ENCODE peak calls at places on chromosomes 16 and 17, in five cellular contexts. I is sigmoid colon, L is ovary, V is stomach, T is A549. Y is an unnamed sample.

GRCh38 chr17:19714542-19715411 is 1.6 kb downstream of the SLC47A2 start:
- DNase-seq in L (peak), T (no peak), V (no peak), I (peak), Y (no peak)

GRCh38 chr17:73064084-73064938 is 28.2 kb downstream of the SLC39A11 start:
- DNase-seq in V (peak), I (no peak), L (no peak), T (no peak), Y (no peak)

GRCh38 chr16:31464348-31464769 is 5.1 kb downstream of the ARMC5 start:
- DNase-seq in I (no peak), T (no peak), V (no peak), L (no peak), Y (no peak)

GRCh38 chr17:27430882-27431491 is 25.3 kb upstream of the KSR1 start:
- DNase-seq in T (peak), I (peak), L (no peak), V (peak), Y (peak)

GRCh38 chr17:80474933-80475915 is 1.2 kb downstream of the NPTX1 start:
- DNase-seq in T (no peak), V (no peak), L (no peak), I (no peak), Y (no peak)

GRCh38 chr17:37505333-37505732 is 15.6 kb downstream of the DUSP14 start:
- DNase-seq in I (no peak), V (no peak), L (no peak), T (no peak), Y (no peak)

GRCh38 chr16:51982715-51983680 is 563.9 kb downstream of the TOX3 start:
- DNase-seq in I (no peak), L (no peak), T (peak), V (peak), Y (peak)

GRCh38 chr16:57774886-57775285 is 27.4 kb downstream of the KIFC3 start:
- DNase-seq in T (no peak), L (no peak), I (no peak), V (no peak), Y (no peak)

GRCh38 chr17:66541461-66542182 is 239.2 kb downstream of the PRKCA start:
- DNase-seq in V (no peak), I (no peak), T (no peak), L (no peak), Y (no peak)

GRCh38 chr16:10941127-10941933 is 938 bp downstream of the DEXI start:
- DNase-seq in V (no peak), I (no peak), L (peak), T (no peak), Y (peak)
- H3K27ac ChIP-seq in V (peak), I (peak), L (peak), T (peak), Y (peak)

GRCh38 chr16:28872952-28873351 is 5.3 kb upstream of the ATP2A1 start:
- DNase-seq in I (no peak), T (no peak), V (no peak), L (no peak), Y (no peak)
- TF ChIP-seq EP300 in I (no peak), T (no peak), V (no peak), L (no peak), Y (no peak)

DNA sequence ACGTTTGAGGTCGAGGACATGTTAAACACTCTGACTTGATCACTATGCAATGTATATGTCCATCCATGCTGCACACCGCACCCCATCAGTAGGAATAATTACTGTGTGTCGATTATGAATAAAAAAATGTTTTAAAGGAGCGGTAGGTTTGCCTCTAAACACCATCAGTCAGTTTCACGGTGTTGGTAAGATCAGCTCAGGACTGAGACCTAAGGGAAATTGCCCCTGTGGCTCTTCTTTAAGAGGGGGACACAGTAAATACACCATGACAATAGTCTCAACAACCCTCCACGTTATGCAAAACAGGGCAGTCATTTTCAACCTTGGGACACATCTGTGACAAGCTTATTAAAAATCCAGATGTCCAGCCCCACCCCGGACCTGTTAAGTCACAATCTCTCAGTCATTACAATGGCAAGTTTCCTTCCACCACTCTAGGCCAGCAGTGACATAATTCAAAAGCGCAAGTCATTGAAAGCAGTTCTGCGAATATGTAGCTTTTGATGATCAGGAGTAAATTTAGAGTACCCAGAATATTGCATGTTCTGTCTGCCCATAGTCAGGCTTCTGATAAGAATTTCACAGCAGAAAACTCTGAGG is 1.2 kb downstream of the ATMIN start:
- DNase-seq in V (no peak), I (no peak), L (no peak), T (no peak), Y (no peak)
- H3K27ac ChIP-seq in V (peak), I (peak), L (no peak), T (peak), Y (peak)

DNA sequence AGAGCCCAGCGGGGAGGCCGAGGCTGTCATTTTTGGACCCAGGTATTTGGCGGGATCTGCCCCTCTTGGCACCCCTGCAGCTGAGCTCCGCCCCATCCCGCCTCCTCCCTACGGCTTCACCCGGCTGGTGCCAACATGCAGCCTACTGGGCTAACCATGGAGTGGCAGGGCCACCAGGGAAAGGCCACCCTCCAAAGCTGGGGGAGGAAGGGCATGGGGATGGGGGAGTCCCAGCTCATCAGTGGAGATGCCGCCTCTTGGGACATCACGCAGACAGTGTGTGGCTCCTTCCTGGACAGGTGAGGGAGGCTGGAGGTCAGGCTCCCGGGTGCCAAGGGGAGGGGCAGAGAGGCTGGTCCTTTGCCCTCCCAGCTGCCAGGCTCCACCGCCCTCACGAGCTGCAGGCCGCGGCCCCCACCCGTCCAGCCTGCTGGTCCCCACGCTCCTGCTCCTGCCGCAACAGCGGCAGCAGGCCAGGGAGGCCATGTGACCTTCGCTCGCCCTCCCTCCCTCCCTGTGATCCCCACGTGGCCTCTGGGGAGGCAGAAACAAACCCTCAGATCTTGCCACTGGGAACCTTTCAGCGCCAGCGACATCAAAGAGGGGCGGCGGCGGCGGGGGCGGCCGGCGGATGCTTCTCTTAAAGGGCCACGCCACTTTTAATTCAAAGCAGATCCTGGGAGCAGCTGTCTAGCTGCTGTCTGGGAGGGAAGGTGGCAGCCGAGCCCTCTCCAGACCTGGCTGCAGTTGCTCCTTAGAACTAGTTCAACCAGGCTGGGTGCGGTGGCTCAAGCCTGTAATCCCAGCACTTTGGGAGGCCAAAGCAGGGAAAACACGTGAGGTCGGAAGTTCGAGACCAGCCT is 6.8 kb upstream of the NOTUM start:
- DNase-seq in V (peak), L (peak), I (peak), T (peak), Y (peak)
- TF ChIP-seq EP300 in V (no peak), L (no peak), I (no peak), T (no peak), Y (no peak)

Y was measured in transverse colon.